ENCODE peak calls at places on chromosomes 3 and 15, in nine cellular contexts. E is HepG2, I is A549, F is suprapubic skin, Q is K562, Z is ovary, W is SK-N-SH, O is tibial nerve, P is GM12878. N is an unnamed sample.

GRCh38 chr15:65856821-65857455 is 12.4 kb upstream of the RAB11A start:
- DNase-seq in E (peak), O (peak), W (peak), F (peak), P (no peak), I (peak), Z (peak), Q (peak), N (peak)

GRCh38 chr15:37102315-37103021 is 2.1 kb upstream of the MEIS2 start:
- DNase-seq in W (no peak), O (no peak), Z (peak), Q (peak), P (no peak), E (no peak), F (no peak), I (peak), N (peak)

GRCh38 chr15:76576526-76577279 is 240.1 kb downstream of the ISL2 start:
- DNase-seq in Z (peak), I (peak), F (peak), Q (no peak), W (no peak), P (peak), O (peak), E (peak), N (peak)

GRCh38 chr3:67109651-67110204 is 111.6 kb downstream of the KBTBD8 start:
- DNase-seq in O (no peak), Q (peak), W (peak), I (peak), F (no peak), E (peak), Z (no peak), P (no peak), N (peak)

GRCh38 chr3:142902356-142902755 is 13.5 kb upstream of the PCOLCE2 start:
- DNase-seq in Z (no peak), P (no peak), W (no peak), O (no peak), E (no peak), Q (no peak), F (no peak), I (no peak), N (no peak)

GRCh38 chr3:101193957-101194356 is 126.4 kb downstream of the IMPG2 start:
- DNase-seq in P (no peak), F (no peak), Q (no peak), Z (no peak), E (no peak), I (peak), W (no peak), O (no peak), N (no peak)

GRCh38 chr3:26245236-26245635 is 377.3 kb upstream of the LRRC3B start:
- DNase-seq in W (no peak), I (no peak), P (no peak), O (no peak), Z (no peak), Q (no peak), F (no peak), E (no peak), N (no peak)

GRCh38 chr3:169243122-169243521 is 420.4 kb downstream of the MECOM start:
- DNase-seq in W (no peak), I (no peak), Q (no peak), P (no peak), E (no peak), O (no peak), Z (no peak), F (no peak), N (no peak)

GRCh38 chr3:126259411-126260391 is 79.3 kb upstream of the ALDH1L1 start:
- DNase-seq in P (no peak), W (peak), Z (peak), F (no peak), E (peak), O (no peak), I (peak), Q (peak), N (peak)

GRCh38 chr3:53802256-53802880 is 43.9 kb downstream of the CHDH start:
- DNase-seq in I (no peak), W (no peak), O (no peak), P (no peak), Q (no peak), Z (no peak), F (no peak), E (no peak), N (peak)

GRCh38 chr15:100593431-100593830 is 8.6 kb downstream of the LINS1 start:
- DNase-seq in I (no peak), E (no peak), F (no peak), W (no peak), O (no peak), Z (no peak), P (no peak), Q (no peak), N (no peak)

GRCh38 chr3:38457111-38458003 is 3.7 kb downstream of the ACVR2B start:
- DNase-seq in E (no peak), W (no peak), I (peak), Z (no peak), F (no peak), O (no peak), Q (peak), P (no peak), N (no peak)

GRCh38 chr3:43905157-43905556 is 214.4 kb downstream of the ABHD5 start:
- DNase-seq in E (no peak), I (no peak), O (no peak), F (no peak), Q (no peak), W (no peak), Z (no peak), P (no peak), N (no peak)

GRCh38 chr15:68375191-68375631 is 56.8 kb downstream of the ITGA11 start:
- DNase-seq in Q (no peak), Z (peak), E (no peak), P (no peak), O (no peak), F (peak), W (no peak), I (no peak), N (peak)

GRCh38 chr3:43095370-43095769 is 10.5 kb downstream of the POMGNT2 start:
- DNase-seq in Z (no peak), W (no peak), P (no peak), I (no peak), O (no peak), Q (no peak), F (no peak), E (no peak), N (no peak)

GRCh38 chr3:87766736-87767135 is 292.1 kb downstream of the CGGBP1 start:
- DNase-seq in P (no peak), O (no peak), F (no peak), I (no peak), E (no peak), Z (no peak), W (no peak), Q (no peak), N (no peak)

GRCh38 chr15:84794148-84794547 is 23.0 kb upstream of the ALPK3 start:
- DNase-seq in W (no peak), F (no peak), I (no peak), Z (no peak), P (no peak), O (no peak), E (no peak), Q (no peak), N (no peak)

GRCh38 chr3:183809209-183809608 is 16.2 kb downstream of the MAP6D1 start:
- DNase-seq in Z (no peak), F (no peak), W (no peak), E (no peak), O (no peak), P (no peak), Q (no peak), I (no peak), N (no peak)

GRCh38 chr3:136898954-136899353 is 36.9 kb downstream of the NCK1 start:
- DNase-seq in Q (no peak), I (no peak), W (no peak), E (no peak), Z (no peak), F (no peak), P (no peak), O (no peak), N (no peak)

GRCh38 chr3:10772230-10773161 is 43.5 kb upstream of the SLC6A11 start:
- DNase-seq in W (peak), E (peak), P (no peak), O (no peak), I (peak), F (no peak), Q (peak), Z (no peak), N (no peak)

GRCh38 chr3:120855665-120856437 is 52.2 kb upstream of the STXBP5L start:
- DNase-seq in F (no peak), E (no peak), O (no peak), I (peak), Z (peak), W (no peak), P (no peak), Q (no peak), N (peak)

GRCh38 chr3:195240939-195241338 is 30.0 kb downstream of the XXYLT1 start:
- DNase-seq in I (no peak), E (no peak), W (no peak), Q (no peak), O (no peak), Z (peak), P (no peak), F (peak), N (peak)

GRCh38 chr3:124101643-124102042 is 109.7 kb upstream of the ROPN1 start:
- DNase-seq in I (no peak), O (no peak), E (no peak), Q (no peak), F (no peak), Z (no peak), P (no peak), W (no peak), N (no peak)

GRCh38 chr3:124092811-124093210 is 100.9 kb upstream of the ROPN1 start:
- DNase-seq in E (no peak), Q (no peak), P (no peak), F (no peak), I (no peak), O (no peak), W (no peak), Z (no peak), N (no peak)

GRCh38 chr3:124094496-124094895 is 102.6 kb upstream of the ROPN1 start:
- DNase-seq in I (no peak), F (no peak), Z (no peak), W (no peak), E (no peak), Q (peak), O (no peak), P (no peak), N (no peak)

GRCh38 chr3:124097362-124098120 is 105.6 kb upstream of the ROPN1 start:
- DNase-seq in O (no peak), P (no peak), E (no peak), I (no peak), Q (no peak), W (no peak), Z (no peak), F (no peak), N (no peak)
- TF ChIP-seq EP300 in O (no peak), P (no peak), E (no peak), I (no peak), Q (no peak), W (no peak), Z (no peak), F (no peak), N (no peak)

GRCh38 chr3:9402410-9403228 is 5.2 kb downstream of the SETD5 start:
- DNase-seq in W (peak), Q (peak), O (no peak), I (peak), P (no peak), Z (no peak), E (peak), F (no peak), N (no peak)
- TF ChIP-seq EP300 in W (no peak), Q (peak), O (peak), I (no peak), P (no peak), Z (no peak), E (peak), F (no peak), N (no peak)

GRCh38 chr3:133494469-133494868 is 79.0 kb upstream of the CDV3 start:
- DNase-seq in F (no peak), I (peak), Z (no peak), O (no peak), P (no peak), W (no peak), Q (peak), E (peak), N (no peak)
- TF ChIP-seq EP300 in F (no peak), I (no peak), Z (no peak), O (no peak), P (no peak), W (no peak), Q (no peak), E (no peak), N (no peak)

GRCh38 chr15:20344601-20345400 is 196.8 kb downstream of the GOLGA6L6 start:
- DNase-seq in I (peak), F (peak), O (no peak), W (peak), Z (no peak), E (no peak), Q (no peak), P (no peak), N (peak)
- TF ChIP-seq EP300 in I (no peak), F (no peak), O (no peak), W (no peak), Z (no peak), E (no peak), Q (no peak), P (no peak), N (no peak)

GRCh38 chr15:52121896-52122295 is 9.3 kb upstream of the BCL2L10 start:
- DNase-seq in O (no peak), I (no peak), W (no peak), E (no peak), P (no peak), Z (no peak), Q (no peak), F (no peak), N (no peak)
- TF ChIP-seq EP300 in O (no peak), I (no peak), W (no peak), E (no peak), P (no peak), Z (no peak), Q (no peak), F (no peak), N (no peak)

DNA sequence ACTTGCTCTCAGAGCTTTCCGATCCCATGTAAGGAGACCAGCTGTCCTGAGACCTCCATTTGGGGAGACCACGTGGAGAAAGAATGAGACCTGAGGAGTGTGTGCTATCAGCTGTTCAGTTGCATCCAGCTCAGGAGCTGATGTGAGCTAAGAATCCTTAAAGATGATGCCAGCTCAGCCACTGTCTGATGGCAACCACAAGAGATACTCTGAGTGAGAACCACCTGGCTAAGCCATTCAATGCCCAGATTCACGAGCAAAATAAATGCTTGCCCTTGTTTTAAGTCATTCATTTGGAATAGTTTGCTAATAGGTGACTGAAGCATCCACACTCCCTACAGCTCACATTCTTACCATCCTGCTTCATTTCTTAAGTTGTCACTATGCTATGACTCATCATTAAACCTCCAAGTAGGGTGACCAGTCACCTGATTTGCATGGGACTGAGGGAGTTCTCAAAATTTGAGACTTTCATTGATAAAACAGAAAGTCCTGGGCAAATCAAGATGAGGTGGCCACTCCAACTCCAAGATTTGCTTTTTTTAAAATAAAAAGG is 56.4 kb downstream of the SPTSSB start:
- DNase-seq in Q (no peak), E (no peak), F (no peak), Z (no peak), W (no peak), I (no peak), P (no peak), O (no peak), N (no peak)
- TF ChIP-seq EP300 in Q (no peak), E (no peak), F (no peak), Z (no peak), W (no peak), I (no peak), P (no peak), O (no peak), N (no peak)

GRCh38 chr3:6803652-6804051 is 57.3 kb upstream of the GRM7 start:
- DNase-seq in I (no peak), Z (no peak), O (no peak), F (no peak), E (no peak), W (no peak), P (no peak), Q (no peak), N (no peak)

GRCh38 chr3:6805236-6805635 is 55.7 kb upstream of the GRM7 start:
- DNase-seq in P (no peak), I (no peak), O (no peak), E (no peak), F (no peak), W (no peak), Z (no peak), Q (no peak), N (no peak)

GRCh38 chr3:6799264-6799915 is 61.5 kb upstream of the GRM7 start:
- DNase-seq in O (peak), F (no peak), I (peak), W (peak), Q (peak), P (no peak), E (peak), Z (no peak), N (no peak)
- TF ChIP-seq EP300 in O (no peak), F (no peak), I (no peak), W (no peak), Q (no peak), P (no peak), E (no peak), Z (no peak), N (no peak)

GRCh38 chr3:31614162-31614921 is 81.6 kb downstream of the STT3B start:
- DNase-seq in Z (no peak), O (no peak), P (no peak), F (no peak), W (no peak), E (no peak), I (no peak), Q (no peak), N (no peak)

GRCh38 chr3:31613654-31614053 is 80.9 kb downstream of the STT3B start:
- DNase-seq in Z (no peak), P (no peak), F (no peak), I (no peak), E (no peak), O (no peak), Q (no peak), W (no peak), N (no peak)

GRCh38 chr3:31606453-31606852 is 73.7 kb downstream of the STT3B start:
- DNase-seq in Q (peak), Z (no peak), W (no peak), O (no peak), F (no peak), E (no peak), P (no peak), I (peak), N (no peak)

GRCh38 chr3:31613131-31613626 is 80.5 kb downstream of the STT3B start:
- DNase-seq in Q (no peak), W (no peak), Z (no peak), P (no peak), E (no peak), I (no peak), O (no peak), F (no peak), N (no peak)

GRCh38 chr3:31610700-31611275 is 78.1 kb downstream of the STT3B start:
- DNase-seq in O (peak), E (peak), Z (no peak), I (peak), F (no peak), Q (no peak), W (peak), P (no peak), N (no peak)
- TF ChIP-seq EP300 in O (no peak), E (no peak), Z (no peak), I (no peak), F (no peak), Q (no peak), W (no peak), P (no peak), N (no peak)

DNA sequence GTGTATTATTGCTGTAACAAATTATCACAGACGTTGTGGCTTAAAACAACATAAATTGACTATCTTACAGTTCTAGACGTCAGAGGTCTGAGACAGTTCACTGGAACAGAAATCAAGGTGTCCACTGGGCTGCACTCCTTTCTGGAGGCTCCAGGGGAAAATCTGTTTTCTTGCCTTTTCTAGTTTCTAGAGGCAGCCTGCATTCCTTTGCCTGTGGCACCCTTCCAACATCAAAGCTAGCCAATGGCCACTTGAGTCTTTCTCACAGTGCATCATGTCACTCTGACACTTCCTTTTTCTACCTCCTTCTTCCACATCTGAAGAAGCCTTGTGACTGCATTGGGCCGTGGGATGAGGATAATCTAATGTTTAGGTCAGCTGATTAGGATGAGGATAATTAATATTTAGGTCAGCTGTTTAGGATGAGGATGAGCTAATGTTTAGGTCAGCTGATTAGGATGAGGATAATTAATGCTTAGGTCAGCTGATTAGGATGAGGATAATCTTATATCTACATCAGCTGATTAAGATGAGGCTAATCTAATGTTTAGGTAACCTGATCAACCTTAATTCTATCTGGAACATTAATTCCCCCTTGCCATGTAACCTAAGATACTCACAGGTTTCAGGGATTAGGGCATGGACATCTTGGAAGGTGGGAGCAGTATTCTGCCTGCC is 363.0 kb downstream of the ULK4 start:
- DNase-seq in P (no peak), W (no peak), E (no peak), Q (no peak), F (no peak), O (no peak), Z (no peak), I (no peak), N (peak)
- TF ChIP-seq EP300 in P (no peak), W (no peak), E (no peak), Q (no peak), F (no peak), O (no peak), Z (no peak), I (no peak), N (no peak)